ENCODE peak calls at places on chromosomes 6 and 20, in five cellular contexts. One of them, this sample, is unnamed.

GRCh38 chr6:161353208-161353613 is 79.3 kb upstream of the AGPAT4 start:
- DNase-seq in amygdala: peak
- DNase-seq in activated CD4-positive, alpha-beta T cell treated with anti-CD3 and anti-CD28 coated beads, Interleukin-2, amount 50 U/mL, for 1 hour: no peak
- DNase-seq in EH: no peak
- DNase-seq in HS-5: no peak
- DNase-seq in this sample: peak

GRCh38 chr20:25543068-25543467 is 42.3 kb downstream of the NINL start:
- DNase-seq in amygdala: no peak
- DNase-seq in activated CD4-positive, alpha-beta T cell treated with anti-CD3 and anti-CD28 coated beads, Interleukin-2, amount 50 U/mL, for 1 hour: no peak
- DNase-seq in EH: peak
- DNase-seq in HS-5: peak
- DNase-seq in this sample: peak

GRCh38 chr6:43771210-43771857 is 1.3 kb downstream of the VEGFA start:
- DNase-seq in amygdala: peak
- DNase-seq in activated CD4-positive, alpha-beta T cell treated with anti-CD3 and anti-CD28 coated beads, Interleukin-2, amount 50 U/mL, for 1 hour: peak
- DNase-seq in EH: peak
- DNase-seq in HS-5: no peak
- DNase-seq in this sample: peak

GRCh38 chr20:24994470-24995368 is 2.2 kb upstream of the APMAP start:
- DNase-seq in amygdala: peak
- DNase-seq in activated CD4-positive, alpha-beta T cell treated with anti-CD3 and anti-CD28 coated beads, Interleukin-2, amount 50 U/mL, for 1 hour: peak
- DNase-seq in EH: peak
- DNase-seq in HS-5: peak
- DNase-seq in this sample: peak

GRCh38 chr20:7366189-7366588 is 574.1 kb downstream of the HAO1 start:
- DNase-seq in amygdala: no peak
- DNase-seq in activated CD4-positive, alpha-beta T cell treated with anti-CD3 and anti-CD28 coated beads, Interleukin-2, amount 50 U/mL, for 1 hour: no peak
- DNase-seq in EH: no peak
- DNase-seq in HS-5: no peak
- DNase-seq in this sample: no peak

GRCh38 chr20:52083627-52084232 is 107.8 kb downstream of the ZFP64 start:
- DNase-seq in amygdala: peak
- DNase-seq in activated CD4-positive, alpha-beta T cell treated with anti-CD3 and anti-CD28 coated beads, Interleukin-2, amount 50 U/mL, for 1 hour: peak
- DNase-seq in EH: peak
- DNase-seq in HS-5: peak
- DNase-seq in this sample: peak

GRCh38 chr6:87639373-87639772 is 49.4 kb downstream of the ORC3 start:
- DNase-seq in amygdala: no peak
- DNase-seq in activated CD4-positive, alpha-beta T cell treated with anti-CD3 and anti-CD28 coated beads, Interleukin-2, amount 50 U/mL, for 1 hour: no peak
- DNase-seq in EH: no peak
- DNase-seq in HS-5: no peak
- DNase-seq in this sample: no peak

GRCh38 chr6:52724041-52724405 is 39.3 kb downstream of the GSTA2 start:
- DNase-seq in amygdala: no peak
- DNase-seq in activated CD4-positive, alpha-beta T cell treated with anti-CD3 and anti-CD28 coated beads, Interleukin-2, amount 50 U/mL, for 1 hour: no peak
- DNase-seq in EH: peak
- DNase-seq in HS-5: no peak
- DNase-seq in this sample: peak

GRCh38 chr20:63518351-63518861 is 2.2 kb upstream of the PPDPF start:
- DNase-seq in amygdala: no peak
- DNase-seq in activated CD4-positive, alpha-beta T cell treated with anti-CD3 and anti-CD28 coated beads, Interleukin-2, amount 50 U/mL, for 1 hour: no peak
- DNase-seq in EH: no peak
- DNase-seq in HS-5: no peak
- DNase-seq in this sample: no peak

GRCh38 chr6:165585060-165585459 is 78.0 kb downstream of the PDE10A start:
- DNase-seq in amygdala: no peak
- DNase-seq in activated CD4-positive, alpha-beta T cell treated with anti-CD3 and anti-CD28 coated beads, Interleukin-2, amount 50 U/mL, for 1 hour: no peak
- DNase-seq in EH: no peak
- DNase-seq in HS-5: no peak
- DNase-seq in this sample: no peak

GRCh38 chr6:16712250-16712930 is 48.9 kb downstream of the ATXN1 start:
- DNase-seq in amygdala: no peak
- DNase-seq in activated CD4-positive, alpha-beta T cell treated with anti-CD3 and anti-CD28 coated beads, Interleukin-2, amount 50 U/mL, for 1 hour: no peak
- DNase-seq in EH: no peak
- DNase-seq in HS-5: no peak
- DNase-seq in this sample: peak

GRCh38 chr6:106692112-106692822 is 62.9 kb downstream of the QRSL1 start:
- DNase-seq in amygdala: no peak
- DNase-seq in activated CD4-positive, alpha-beta T cell treated with anti-CD3 and anti-CD28 coated beads, Interleukin-2, amount 50 U/mL, for 1 hour: no peak
- DNase-seq in EH: peak
- DNase-seq in HS-5: no peak
- DNase-seq in this sample: peak

GRCh38 chr6:154510144-154510905 is at the start of gene CNKSR3:
- DNase-seq in amygdala: peak
- DNase-seq in activated CD4-positive, alpha-beta T cell treated with anti-CD3 and anti-CD28 coated beads, Interleukin-2, amount 50 U/mL, for 1 hour: no peak
- DNase-seq in EH: peak
- DNase-seq in HS-5: peak
- DNase-seq in this sample: peak